ENCODE peak calls at places on chromosome 20, in seven cellular contexts. One of them, this sample, is unnamed.

GRCh38 chr20:59039233-59039632 is 3.4 kb downstream of the PRELID3B start:
- DNase-seq in heart left ventricle: no peak
- DNase-seq in AG09309: no peak
- DNase-seq in omental fat pad: no peak
- DNase-seq in HCT116: no peak
- DNase-seq in CD8-positive, alpha-beta T cell: no peak
- DNase-seq in fibroblast of the aortic adventitia: peak; percentile 51
- DNase-seq in this sample: peak; percentile 37

GRCh38 chr20:44247676-44248419 is 740 bp downstream of the GDAP1L1 start:
- DNase-seq in heart left ventricle: peak; percentile 41
- DNase-seq in AG09309: no peak
- DNase-seq in omental fat pad: no peak
- DNase-seq in HCT116: no peak
- DNase-seq in CD8-positive, alpha-beta T cell: no peak
- DNase-seq in fibroblast of the aortic adventitia: peak; percentile 21
- DNase-seq in this sample: peak; percentile 49

GRCh38 chr20:35604444-35604750 is 11.2 kb upstream of the SPAG4 start:
- DNase-seq in heart left ventricle: no peak
- DNase-seq in AG09309: no peak
- DNase-seq in omental fat pad: no peak
- DNase-seq in HCT116: no peak
- DNase-seq in CD8-positive, alpha-beta T cell: no peak
- DNase-seq in fibroblast of the aortic adventitia: no peak
- DNase-seq in this sample: peak; percentile 20

GRCh38 chr20:46308258-46309157 is at the start of gene CDH22:
- DNase-seq in heart left ventricle: peak; percentile 51
- DNase-seq in AG09309: no peak
- DNase-seq in omental fat pad: no peak
- DNase-seq in HCT116: peak; percentile 22
- DNase-seq in CD8-positive, alpha-beta T cell: peak; percentile 46
- DNase-seq in fibroblast of the aortic adventitia: peak; percentile 19
- DNase-seq in this sample: peak; percentile 70

GRCh38 chr20:48878849-48879248 is 42.7 kb upstream of the ARFGEF2 start:
- DNase-seq in heart left ventricle: no peak
- DNase-seq in AG09309: no peak
- DNase-seq in omental fat pad: no peak
- DNase-seq in HCT116: no peak
- DNase-seq in CD8-positive, alpha-beta T cell: no peak
- DNase-seq in fibroblast of the aortic adventitia: no peak
- DNase-seq in this sample: no peak

GRCh38 chr20:6654490-6655247 is 112.8 kb upstream of the BMP2 start:
- DNase-seq in heart left ventricle: no peak
- DNase-seq in AG09309: no peak
- DNase-seq in omental fat pad: no peak
- DNase-seq in HCT116: no peak
- DNase-seq in CD8-positive, alpha-beta T cell: no peak
- DNase-seq in fibroblast of the aortic adventitia: no peak
- DNase-seq in this sample: no peak

GRCh38 chr20:39775110-39775509 is 813.0 kb downstream of the DHX35 start:
- DNase-seq in heart left ventricle: peak; percentile 76
- DNase-seq in AG09309: peak; percentile 39
- DNase-seq in omental fat pad: peak; percentile 26
- DNase-seq in HCT116: no peak
- DNase-seq in CD8-positive, alpha-beta T cell: no peak
- DNase-seq in fibroblast of the aortic adventitia: peak; percentile 91
- DNase-seq in this sample: no peak

GRCh38 chr20:7348253-7348652 is 580.8 kb downstream of the BMP2 start:
- DNase-seq in heart left ventricle: no peak
- DNase-seq in AG09309: no peak
- DNase-seq in omental fat pad: no peak
- DNase-seq in HCT116: no peak
- DNase-seq in CD8-positive, alpha-beta T cell: no peak
- DNase-seq in fibroblast of the aortic adventitia: peak; percentile 31
- DNase-seq in this sample: no peak

GRCh38 chr20:46523696-46524328 is 10.5 kb upstream of the ZNF334 start:
- DNase-seq in heart left ventricle: no peak
- DNase-seq in AG09309: no peak
- DNase-seq in omental fat pad: no peak
- DNase-seq in HCT116: no peak
- DNase-seq in CD8-positive, alpha-beta T cell: no peak
- DNase-seq in fibroblast of the aortic adventitia: peak; percentile 25
- DNase-seq in this sample: peak; percentile 63

GRCh38 chr20:50572922-50573777 is 63.0 kb downstream of the PTPN1 start:
- DNase-seq in heart left ventricle: peak; percentile 61
- DNase-seq in AG09309: peak; percentile 80
- DNase-seq in omental fat pad: peak; percentile 14
- DNase-seq in HCT116: no peak
- DNase-seq in CD8-positive, alpha-beta T cell: no peak
- DNase-seq in fibroblast of the aortic adventitia: peak; percentile 91
- DNase-seq in this sample: peak; percentile 93

GRCh38 chr20:39116020-39116419 is 153.9 kb downstream of the DHX35 start:
- DNase-seq in heart left ventricle: no peak
- DNase-seq in AG09309: no peak
- DNase-seq in omental fat pad: no peak
- DNase-seq in HCT116: no peak
- DNase-seq in CD8-positive, alpha-beta T cell: no peak
- DNase-seq in fibroblast of the aortic adventitia: no peak
- DNase-seq in this sample: no peak

GRCh38 chr20:1825492-1825891 is 69.7 kb upstream of the SIRPA start:
- DNase-seq in heart left ventricle: no peak
- DNase-seq in AG09309: no peak
- DNase-seq in omental fat pad: no peak
- DNase-seq in HCT116: no peak
- DNase-seq in CD8-positive, alpha-beta T cell: no peak
- DNase-seq in fibroblast of the aortic adventitia: peak; percentile 58
- DNase-seq in this sample: no peak

GRCh38 chr20:23061713-23062561 is 12.5 kb upstream of the THBD start:
- DNase-seq in heart left ventricle: peak; percentile 70
- DNase-seq in AG09309: peak; percentile 28
- DNase-seq in omental fat pad: no peak
- DNase-seq in HCT116: no peak
- DNase-seq in CD8-positive, alpha-beta T cell: no peak
- DNase-seq in fibroblast of the aortic adventitia: peak; percentile 91
- DNase-seq in this sample: peak; percentile 89

GRCh38 chr20:49691818-49692568 is 21.7 kb downstream of the B4GALT5 start:
- DNase-seq in heart left ventricle: no peak
- DNase-seq in AG09309: no peak
- DNase-seq in omental fat pad: no peak
- DNase-seq in HCT116: no peak
- DNase-seq in CD8-positive, alpha-beta T cell: no peak
- DNase-seq in fibroblast of the aortic adventitia: no peak
- DNase-seq in this sample: no peak

GRCh38 chr20:33169176-33169794 is 1.3 kb downstream of the BPIFA2 start:
- DNase-seq in heart left ventricle: no peak
- DNase-seq in AG09309: no peak
- DNase-seq in omental fat pad: no peak
- DNase-seq in HCT116: no peak
- DNase-seq in CD8-positive, alpha-beta T cell: no peak
- DNase-seq in fibroblast of the aortic adventitia: no peak
- DNase-seq in this sample: no peak

GRCh38 chr20:44395963-44396340 is 40.5 kb downstream of the HNF4A start:
- DNase-seq in heart left ventricle: no peak
- DNase-seq in AG09309: no peak
- DNase-seq in omental fat pad: no peak
- DNase-seq in HCT116: no peak
- DNase-seq in CD8-positive, alpha-beta T cell: no peak
- DNase-seq in fibroblast of the aortic adventitia: no peak
- DNase-seq in this sample: no peak

GRCh38 chr20:25452333-25452732 is 44.9 kb downstream of the GINS1 start:
- DNase-seq in heart left ventricle: no peak
- DNase-seq in AG09309: no peak
- DNase-seq in omental fat pad: no peak
- DNase-seq in HCT116: no peak
- DNase-seq in CD8-positive, alpha-beta T cell: no peak
- DNase-seq in fibroblast of the aortic adventitia: no peak
- DNase-seq in this sample: no peak

DNA sequence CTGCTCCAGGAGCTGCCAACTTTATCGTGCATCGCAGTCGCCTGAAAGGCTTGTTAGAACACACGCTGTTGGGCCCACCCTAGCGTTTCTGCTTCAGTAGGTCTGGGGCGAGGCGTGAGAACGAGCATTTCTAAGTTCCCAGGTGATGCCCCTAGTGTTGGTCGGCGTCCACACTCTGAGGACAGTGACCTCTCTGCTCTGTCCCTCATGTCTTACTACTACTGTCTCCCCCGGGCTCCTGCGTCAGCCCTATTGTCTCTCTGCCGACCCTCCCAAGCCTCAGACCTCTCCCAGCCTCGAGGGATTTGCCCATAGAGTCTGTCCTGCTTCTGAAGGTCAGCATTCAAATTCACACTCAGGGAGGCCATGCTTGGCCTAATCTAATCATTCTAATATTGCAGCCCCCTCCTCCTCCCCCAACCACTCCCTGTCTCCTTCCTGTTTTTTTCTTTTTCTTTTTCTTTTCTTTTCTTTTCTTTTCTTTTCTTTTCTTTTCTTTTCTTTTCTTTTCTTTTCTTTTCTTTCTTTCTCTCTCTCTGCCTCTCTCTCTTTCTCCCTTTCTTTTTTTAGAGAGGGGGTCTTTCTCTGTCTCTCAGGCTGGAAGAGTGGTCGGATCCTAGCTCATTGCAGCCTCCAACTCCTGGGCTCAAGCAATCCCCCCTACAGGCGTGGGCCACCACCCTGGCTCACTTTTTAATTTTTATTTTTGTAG is 873 bp upstream of the ZFP64 start:
- DNase-seq in heart left ventricle: peak; percentile 63
- DNase-seq in AG09309: no peak
- DNase-seq in omental fat pad: no peak
- DNase-seq in HCT116: peak; percentile 38
- DNase-seq in CD8-positive, alpha-beta T cell: no peak
- DNase-seq in fibroblast of the aortic adventitia: peak; percentile 11
- DNase-seq in this sample: no peak
- TF ChIP-seq CTCF in heart left ventricle: no peak
- TF ChIP-seq CTCF in AG09309: peak; percentile 32
- TF ChIP-seq CTCF in omental fat pad: no peak
- TF ChIP-seq CTCF in HCT116: peak; percentile 53
- TF ChIP-seq CTCF in CD8-positive, alpha-beta T cell: no peak
- TF ChIP-seq CTCF in fibroblast of the aortic adventitia: peak; percentile 10
- TF ChIP-seq CTCF in this sample: peak; percentile 10

DNA sequence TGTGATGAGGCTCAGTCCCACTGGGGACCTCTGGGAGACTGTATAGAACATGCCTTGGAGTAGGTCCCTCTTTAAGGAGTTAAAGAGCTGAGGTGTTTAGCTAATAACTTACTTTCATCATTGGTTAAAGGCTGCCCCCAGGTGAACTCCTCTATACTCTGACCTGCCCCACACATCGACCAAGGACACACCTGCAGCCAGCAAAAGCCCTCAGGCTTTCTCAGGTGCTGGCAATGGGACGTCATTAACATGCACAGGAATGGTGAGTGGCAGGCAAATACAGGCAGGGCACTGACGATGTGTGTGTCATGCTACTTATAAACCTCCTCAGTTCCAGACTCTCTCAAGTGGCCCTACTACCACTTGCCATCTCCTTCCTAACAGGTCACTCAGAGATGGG is 366.4 kb downstream of the KIF16B start:
- DNase-seq in heart left ventricle: no peak
- DNase-seq in AG09309: no peak
- DNase-seq in omental fat pad: no peak
- DNase-seq in HCT116: no peak
- DNase-seq in CD8-positive, alpha-beta T cell: no peak
- DNase-seq in fibroblast of the aortic adventitia: no peak
- DNase-seq in this sample: no peak
- TF ChIP-seq CTCF in heart left ventricle: no peak
- TF ChIP-seq CTCF in AG09309: no peak
- TF ChIP-seq CTCF in omental fat pad: no peak
- TF ChIP-seq CTCF in HCT116: no peak
- TF ChIP-seq CTCF in CD8-positive, alpha-beta T cell: no peak
- TF ChIP-seq CTCF in fibroblast of the aortic adventitia: no peak
- TF ChIP-seq CTCF in this sample: no peak

GRCh38 chr20:3846740-3847418 is at the start of gene MAVS:
- DNase-seq in heart left ventricle: peak; percentile 93
- DNase-seq in AG09309: no peak
- DNase-seq in omental fat pad: peak; percentile 60
- DNase-seq in HCT116: peak; percentile 40
- DNase-seq in CD8-positive, alpha-beta T cell: peak; percentile 79
- DNase-seq in fibroblast of the aortic adventitia: peak; percentile 67
- DNase-seq in this sample: peak; percentile 81
- TF ChIP-seq CTCF in heart left ventricle: no peak
- TF ChIP-seq CTCF in AG09309: no peak
- TF ChIP-seq CTCF in omental fat pad: no peak
- TF ChIP-seq CTCF in HCT116: no peak
- TF ChIP-seq CTCF in CD8-positive, alpha-beta T cell: no peak
- TF ChIP-seq CTCF in fibroblast of the aortic adventitia: no peak
- TF ChIP-seq CTCF in this sample: no peak

GRCh38 chr20:64131406-64131805 is 24.0 kb upstream of the NPBWR2 start:
- DNase-seq in heart left ventricle: peak; percentile 21
- DNase-seq in AG09309: no peak
- DNase-seq in omental fat pad: peak; percentile 10
- DNase-seq in HCT116: no peak
- DNase-seq in CD8-positive, alpha-beta T cell: no peak
- DNase-seq in fibroblast of the aortic adventitia: peak; percentile 2
- DNase-seq in this sample: peak; percentile 8
- TF ChIP-seq CTCF in heart left ventricle: no peak
- TF ChIP-seq CTCF in AG09309: peak; percentile 36
- TF ChIP-seq CTCF in omental fat pad: no peak
- TF ChIP-seq CTCF in HCT116: peak; percentile 40
- TF ChIP-seq CTCF in CD8-positive, alpha-beta T cell: no peak
- TF ChIP-seq CTCF in fibroblast of the aortic adventitia: peak; percentile 21
- TF ChIP-seq CTCF in this sample: peak; percentile 8

GRCh38 chr20:60062431-60063336 is 104.5 kb downstream of the CDH26 start:
- DNase-seq in heart left ventricle: no peak
- DNase-seq in AG09309: peak; percentile 82
- DNase-seq in omental fat pad: no peak
- DNase-seq in HCT116: no peak
- DNase-seq in CD8-positive, alpha-beta T cell: no peak
- DNase-seq in fibroblast of the aortic adventitia: peak; percentile 80
- DNase-seq in this sample: peak; percentile 30
- TF ChIP-seq CTCF in heart left ventricle: no peak
- TF ChIP-seq CTCF in AG09309: no peak
- TF ChIP-seq CTCF in omental fat pad: no peak
- TF ChIP-seq CTCF in HCT116: no peak
- TF ChIP-seq CTCF in CD8-positive, alpha-beta T cell: no peak
- TF ChIP-seq CTCF in fibroblast of the aortic adventitia: no peak
- TF ChIP-seq CTCF in this sample: no peak

This sample was measured in cardiac muscle cell.